ENCODE peak calls at places on chromosome 7, in five cellular contexts. Q is H9, E is progenitor cell of endocrine pancreas, N is spleen, L is Panc1. B is an unnamed sample.
A peak's percentile ranks its signal among the peaks of the same experiment; 100 is the strongest.

GRCh38 chr7:150357277-150357676 is 11.3 kb upstream of the REPIN1 start:
- DNase-seq in Q (no peak), E (no peak), N (peak; percentile 84), L (no peak), B (no peak)

GRCh38 chr7:5598261-5598761 is 174.7 kb upstream of the TNRC18 start:
- DNase-seq in Q (peak; percentile 52), E (no peak), N (no peak), L (no peak), B (no peak)

GRCh38 chr7:138935438-138936079 is 45.6 kb downstream of the KIAA1549 start:
- DNase-seq in Q (no peak), E (no peak), N (no peak), L (peak; percentile 87), B (no peak)

GRCh38 chr7:134755422-134756022 is 23.9 kb upstream of the CALD1 start:
- DNase-seq in Q (no peak), E (no peak), N (no peak), L (no peak), B (no peak)

GRCh38 chr7:79317728-79318127 is 135.7 kb downstream of the MAGI2 start:
- DNase-seq in Q (peak; percentile 45), E (no peak), N (no peak), L (peak; percentile 91), B (no peak)

GRCh38 chr7:77687747-77688144 is 8.5 kb upstream of the RSBN1L start:
- DNase-seq in Q (no peak), E (no peak), N (no peak), L (no peak), B (no peak)

GRCh38 chr7:96599288-96599936 is 110.2 kb downstream of the SEM1 start:
- DNase-seq in Q (no peak), E (no peak), N (no peak), L (no peak), B (no peak)

GRCh38 chr7:34320926-34321609 is 336.9 kb upstream of the NPSR1 start:
- DNase-seq in Q (peak; percentile 84), E (peak; percentile 59), N (no peak), L (peak; percentile 58), B (peak; percentile 67)

GRCh38 chr7:46391215-46391614 is 470.1 kb upstream of the IGFBP3 start:
- DNase-seq in Q (no peak), E (no peak), N (no peak), L (no peak), B (no peak)

GRCh38 chr7:21942955-21943354 is 2.7 kb downstream of the CDCA7L start:
- DNase-seq in Q (no peak), E (no peak), N (no peak), L (no peak), B (no peak)

GRCh38 chr7:137025469-137026175 is 157.2 kb downstream of the CHRM2 start:
- DNase-seq in Q (no peak), E (no peak), N (no peak), L (no peak), B (no peak)

GRCh38 chr7:2530076-2530967 is 10.7 kb downstream of the LFNG start:
- DNase-seq in Q (no peak), E (no peak), N (peak; percentile 95), L (no peak), B (no peak)

GRCh38 chr7:50209461-50210161 is 94.9 kb upstream of the IKZF1 start:
- DNase-seq in Q (no peak), E (no peak), N (no peak), L (no peak), B (no peak)

GRCh38 chr7:86939197-86939814 is 120.1 kb downstream of the ELAPOR2 start:
- DNase-seq in Q (peak; percentile 36), E (peak; percentile 32), N (no peak), L (peak; percentile 76), B (peak; percentile 69)

GRCh38 chr7:37211097-37211496 is 237.6 kb downstream of the ELMO1 start:
- DNase-seq in Q (no peak), E (no peak), N (no peak), L (no peak), B (no peak)

GRCh38 chr7:72465521-72465920 is 53.4 kb upstream of the CALN1 start:
- DNase-seq in Q (no peak), E (no peak), N (no peak), L (no peak), B (no peak)

GRCh38 chr7:72466797-72467196 is 54.7 kb upstream of the CALN1 start:
- DNase-seq in Q (no peak), E (no peak), N (no peak), L (no peak), B (no peak)

GRCh38 chr7:72467237-72467636 is 55.1 kb upstream of the CALN1 start:
- DNase-seq in Q (no peak), E (no peak), N (no peak), L (no peak), B (peak; percentile 8)

GRCh38 chr7:72462311-72462710 is 50.2 kb upstream of the CALN1 start:
- DNase-seq in Q (no peak), E (no peak), N (no peak), L (no peak), B (no peak)
- TF ChIP-seq CTCF in Q (no peak), E (no peak), N (no peak), L (no peak), B (no peak)

GRCh38 chr7:26320878-26321277 is 29.2 kb downstream of the SNX10 start:
- DNase-seq in Q (no peak), E (no peak), N (no peak), L (no peak), B (no peak)
- TF ChIP-seq CTCF in Q (no peak), E (no peak), N (no peak), L (no peak), B (no peak)

DNA sequence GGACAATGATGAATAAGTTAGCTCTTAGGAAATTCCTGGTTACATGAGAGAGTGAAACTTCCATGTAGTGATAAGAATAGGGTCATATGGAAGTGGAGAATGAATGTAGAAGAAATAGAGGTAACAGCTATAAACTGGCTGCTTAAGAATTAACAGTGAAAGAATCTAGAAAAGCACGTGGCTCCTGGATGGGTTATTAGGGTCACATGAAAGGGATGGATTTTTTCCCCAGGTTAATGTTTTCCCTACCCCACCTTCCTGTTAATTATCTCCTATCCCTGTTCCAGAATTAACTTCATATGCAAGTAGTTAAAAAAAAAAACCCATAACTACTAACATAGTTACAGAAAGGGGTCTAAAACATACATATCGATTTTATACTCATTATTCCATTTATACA is 58.0 kb downstream of the ANKIB1 start:
- DNase-seq in Q (no peak), E (no peak), N (no peak), L (no peak), B (no peak)
- TF ChIP-seq CTCF in Q (no peak), E (no peak), N (no peak), L (no peak), B (no peak)

GRCh38 chr7:158647475-158647792 is 57.2 kb downstream of the NCAPG2 start:
- DNase-seq in Q (no peak), E (no peak), N (no peak), L (no peak), B (no peak)
- TF ChIP-seq CTCF in Q (no peak), E (no peak), N (no peak), L (peak; percentile 50), B (no peak)

GRCh38 chr7:130490888-130491771 is 755 bp upstream of the MEST start:
- DNase-seq in Q (peak; percentile 55), E (peak; percentile 34), N (peak; percentile 76), L (no peak), B (no peak)
- TF ChIP-seq CTCF in Q (peak; percentile 85), E (peak; percentile 77), N (peak; percentile 59), L (peak; percentile 83), B (no peak)

DNA sequence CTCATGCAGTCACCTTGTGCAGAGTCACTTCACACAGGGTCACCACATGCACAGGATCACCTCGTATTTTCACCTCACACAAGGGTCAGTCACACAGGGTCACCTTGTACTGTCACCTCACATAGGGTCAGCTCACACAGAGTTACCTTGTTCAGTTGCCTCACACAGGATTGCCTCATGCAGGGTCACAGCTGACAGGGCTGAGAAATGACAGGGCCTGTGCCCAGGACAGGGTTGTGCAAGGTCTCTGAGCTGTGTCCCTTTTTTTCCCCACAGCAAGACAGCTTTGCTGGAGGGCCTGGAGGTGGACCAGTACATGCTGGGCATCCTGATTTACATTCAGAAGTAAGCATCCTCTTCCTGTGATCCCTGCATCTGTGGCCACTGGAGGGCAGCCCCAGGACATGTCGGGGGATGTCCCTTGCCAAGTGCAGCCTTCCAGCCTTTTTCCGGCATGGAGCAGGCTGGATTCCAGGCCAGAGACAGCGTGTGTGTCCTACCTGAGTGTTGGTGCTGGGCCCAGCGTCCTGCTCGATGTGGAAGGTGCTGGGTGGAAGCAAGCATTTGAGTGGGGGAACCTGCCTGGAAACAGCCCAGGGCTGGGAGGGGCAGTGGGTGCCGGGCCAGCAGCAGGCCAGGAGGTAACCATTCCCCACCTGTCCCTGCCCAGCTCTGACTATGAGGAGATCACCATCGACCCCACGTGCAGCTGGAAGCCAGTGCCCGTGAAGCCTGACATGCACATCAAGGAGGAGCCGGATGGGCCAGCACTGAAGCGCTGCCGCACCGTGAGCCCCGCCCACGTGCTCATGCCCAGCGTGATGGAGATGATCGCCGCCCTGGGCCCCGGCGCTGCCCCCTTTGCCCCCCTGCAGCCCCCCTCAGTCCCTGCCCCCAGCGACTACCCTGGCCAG is 16.3 kb downstream of the ZMIZ2 start:
- DNase-seq in Q (no peak), E (no peak), N (no peak), L (no peak), B (no peak)
- TF ChIP-seq CTCF in Q (peak; percentile 18), E (no peak), N (no peak), L (no peak), B (peak; percentile 30)

B was measured in LNCaP clone FGC.